ENCODE peak calls at places on chromosomes 1 and 21, in five cellular contexts. T is T-cell; Y is activated CD4-positive, alpha-beta T cell treated with anti-CD3 and anti-CD28 coated beads, Interleukin-2, amount 50 U/mL, for 1 hour; N is iris pigment epithelial cell; X is RPMI8226. A is an unnamed sample.

GRCh38 chr1:69421286-69421685 is 146.4 kb upstream of the LRRC7 start:
- DNase-seq in T (no peak), Y (no peak), X (no peak), N (no peak), A (no peak)

GRCh38 chr1:46642091-46642680 is 25.6 kb upstream of the MOB3C start:
- DNase-seq in N (no peak), T (no peak), Y (no peak), X (no peak), A (peak)

GRCh38 chr1:92461364-92462097 is 25.2 kb downstream of the GFI1 start:
- DNase-seq in Y (no peak), T (no peak), X (peak), N (no peak), A (peak)

GRCh38 chr1:11151854-11152612 is 37.1 kb upstream of the ANGPTL7 start:
- DNase-seq in Y (no peak), X (no peak), N (no peak), T (no peak), A (no peak)

GRCh38 chr1:24640288-24640687 is 2.8 kb upstream of the SRRM1 start:
- DNase-seq in Y (no peak), X (no peak), N (no peak), T (no peak), A (no peak)

GRCh38 chr1:202349263-202349928 is 897 bp downstream of the PPP1R12B start:
- DNase-seq in X (peak), T (no peak), Y (no peak), N (peak), A (peak)

GRCh38 chr1:65773391-65773790 is 19.3 kb upstream of the PDE4B start:
- DNase-seq in T (no peak), Y (no peak), N (peak), X (no peak), A (no peak)

GRCh38 chr1:41632788-41633575 is 148.5 kb upstream of the EDN2 start:
- DNase-seq in T (no peak), X (no peak), N (no peak), Y (no peak), A (no peak)

GRCh38 chr1:164653705-164654104 is 94.7 kb downstream of the PBX1 start:
- DNase-seq in N (no peak), T (no peak), Y (no peak), X (no peak), A (no peak)

GRCh38 chr1:55632058-55632457 is 416.9 kb upstream of the USP24 start:
- DNase-seq in T (no peak), Y (no peak), X (no peak), N (peak), A (no peak)

GRCh38 chr1:38179423-38179822 is 132.8 kb upstream of the POU3F1 start:
- DNase-seq in Y (no peak), T (no peak), N (no peak), X (no peak), A (no peak)

GRCh38 chr1:20440785-20441200 is 45.2 kb downstream of the CAMK2N1 start:
- DNase-seq in T (peak), N (peak), Y (peak), X (peak), A (peak)

GRCh38 chr1:185059950-185060571 is 14.7 kb downstream of the RNF2 start:
- DNase-seq in Y (no peak), T (no peak), X (no peak), N (no peak), A (peak)

GRCh38 chr1:93427656-93428055 is 20.3 kb upstream of the FNBP1L start:
- DNase-seq in T (no peak), X (no peak), Y (no peak), N (no peak), A (no peak)

GRCh38 chr21:43832158-43832550 is 32.9 kb upstream of the AGPAT3 start:
- DNase-seq in Y (no peak), N (no peak), T (no peak), X (no peak), A (no peak)

GRCh38 chr1:51627672-51628071 is 10.8 kb downstream of the OSBPL9 start:
- DNase-seq in X (peak), T (no peak), N (peak), Y (no peak), A (peak)

GRCh38 chr21:40176732-40177131 is 309.5 kb downstream of the PCP4 start:
- DNase-seq in N (no peak), T (no peak), Y (no peak), X (peak), A (no peak)

GRCh38 chr1:34328281-34328680 is 151.6 kb downstream of the C1orf94 start:
- DNase-seq in X (no peak), T (no peak), Y (no peak), N (no peak), A (no peak)

A was measured in OCI-M1.